ENCODE peak calls at places on chromosomes 7 and 10, in eight cellular contexts. One of them, this sample, is unnamed.
A peak's percentile ranks its signal among the peaks of the same experiment; 100 is the strongest.

GRCh38 chr7:3922175-3922635 is 621.2 kb downstream of the SDK1 start:
- DNase-seq in cardiac muscle cell: peak; percentile 37
- DNase-seq in stimulated activated CD8-positive, alpha-beta memory T cell treated with anti-CD3 and anti-CD28 coated beads, Interleukin-4, amount 100 ng/mL, for 48 hours: no peak
- DNase-seq in hippocampal formation: no peak
- DNase-seq in endothelial cell: peak; percentile 7
- DNase-seq in CD4-positive, alpha-beta memory T cell: no peak
- DNase-seq in ACHN: peak; percentile 97
- DNase-seq in mesenchymal stem cell: peak; percentile 97
- DNase-seq in this sample: peak; percentile 54

GRCh38 chr10:68082815-68083395 is 7.8 kb upstream of the HERC4 start:
- DNase-seq in cardiac muscle cell: no peak
- DNase-seq in stimulated activated CD8-positive, alpha-beta memory T cell treated with anti-CD3 and anti-CD28 coated beads, Interleukin-4, amount 100 ng/mL, for 48 hours: no peak
- DNase-seq in hippocampal formation: peak; percentile 44
- DNase-seq in endothelial cell: no peak
- DNase-seq in CD4-positive, alpha-beta memory T cell: no peak
- DNase-seq in ACHN: peak; percentile 62
- DNase-seq in mesenchymal stem cell: peak; percentile 42
- DNase-seq in this sample: no peak

GRCh38 chr7:15972767-15973362 is 286.4 kb upstream of the MEOX2 start:
- DNase-seq in cardiac muscle cell: no peak
- DNase-seq in stimulated activated CD8-positive, alpha-beta memory T cell treated with anti-CD3 and anti-CD28 coated beads, Interleukin-4, amount 100 ng/mL, for 48 hours: no peak
- DNase-seq in hippocampal formation: no peak
- DNase-seq in endothelial cell: no peak
- DNase-seq in CD4-positive, alpha-beta memory T cell: no peak
- DNase-seq in ACHN: no peak
- DNase-seq in mesenchymal stem cell: peak; percentile 54
- DNase-seq in this sample: no peak

GRCh38 chr7:4093492-4093891 is 588.6 kb upstream of the FOXK1 start:
- DNase-seq in cardiac muscle cell: no peak
- DNase-seq in stimulated activated CD8-positive, alpha-beta memory T cell treated with anti-CD3 and anti-CD28 coated beads, Interleukin-4, amount 100 ng/mL, for 48 hours: no peak
- DNase-seq in hippocampal formation: no peak
- DNase-seq in endothelial cell: no peak
- DNase-seq in CD4-positive, alpha-beta memory T cell: no peak
- DNase-seq in ACHN: no peak
- DNase-seq in mesenchymal stem cell: no peak
- DNase-seq in this sample: no peak

GRCh38 chr10:70564901-70565351 is 37.6 kb downstream of the PRF1 start:
- DNase-seq in cardiac muscle cell: no peak
- DNase-seq in stimulated activated CD8-positive, alpha-beta memory T cell treated with anti-CD3 and anti-CD28 coated beads, Interleukin-4, amount 100 ng/mL, for 48 hours: no peak
- DNase-seq in hippocampal formation: no peak
- DNase-seq in endothelial cell: no peak
- DNase-seq in CD4-positive, alpha-beta memory T cell: no peak
- DNase-seq in ACHN: no peak
- DNase-seq in mesenchymal stem cell: no peak
- DNase-seq in this sample: no peak

GRCh38 chr7:38274927-38275326 is 1.5 kb upstream of the TARP start:
- DNase-seq in cardiac muscle cell: no peak
- DNase-seq in stimulated activated CD8-positive, alpha-beta memory T cell treated with anti-CD3 and anti-CD28 coated beads, Interleukin-4, amount 100 ng/mL, for 48 hours: no peak
- DNase-seq in hippocampal formation: no peak
- DNase-seq in endothelial cell: no peak
- DNase-seq in CD4-positive, alpha-beta memory T cell: no peak
- DNase-seq in ACHN: no peak
- DNase-seq in mesenchymal stem cell: no peak
- DNase-seq in this sample: no peak

GRCh38 chr7:24729365-24730017 is 27.8 kb downstream of the GSDME start:
- DNase-seq in cardiac muscle cell: no peak
- DNase-seq in stimulated activated CD8-positive, alpha-beta memory T cell treated with anti-CD3 and anti-CD28 coated beads, Interleukin-4, amount 100 ng/mL, for 48 hours: no peak
- DNase-seq in hippocampal formation: no peak
- DNase-seq in endothelial cell: no peak
- DNase-seq in CD4-positive, alpha-beta memory T cell: no peak
- DNase-seq in ACHN: peak; percentile 20
- DNase-seq in mesenchymal stem cell: no peak
- DNase-seq in this sample: no peak

GRCh38 chr7:136957391-136957790 is 88.9 kb downstream of the CHRM2 start:
- DNase-seq in cardiac muscle cell: no peak
- DNase-seq in stimulated activated CD8-positive, alpha-beta memory T cell treated with anti-CD3 and anti-CD28 coated beads, Interleukin-4, amount 100 ng/mL, for 48 hours: no peak
- DNase-seq in hippocampal formation: no peak
- DNase-seq in endothelial cell: no peak
- DNase-seq in CD4-positive, alpha-beta memory T cell: no peak
- DNase-seq in ACHN: no peak
- DNase-seq in mesenchymal stem cell: peak; percentile 71
- DNase-seq in this sample: no peak

GRCh38 chr7:2774935-2775334 is 69.2 kb downstream of the GNA12 start:
- DNase-seq in cardiac muscle cell: no peak
- DNase-seq in stimulated activated CD8-positive, alpha-beta memory T cell treated with anti-CD3 and anti-CD28 coated beads, Interleukin-4, amount 100 ng/mL, for 48 hours: no peak
- DNase-seq in hippocampal formation: no peak
- DNase-seq in endothelial cell: no peak
- DNase-seq in CD4-positive, alpha-beta memory T cell: no peak
- DNase-seq in ACHN: no peak
- DNase-seq in mesenchymal stem cell: no peak
- DNase-seq in this sample: no peak

GRCh38 chr7:80387634-80388033 is 124.2 kb downstream of the GNAT3 start:
- DNase-seq in cardiac muscle cell: no peak
- DNase-seq in stimulated activated CD8-positive, alpha-beta memory T cell treated with anti-CD3 and anti-CD28 coated beads, Interleukin-4, amount 100 ng/mL, for 48 hours: no peak
- DNase-seq in hippocampal formation: no peak
- DNase-seq in endothelial cell: no peak
- DNase-seq in CD4-positive, alpha-beta memory T cell: no peak
- DNase-seq in ACHN: no peak
- DNase-seq in mesenchymal stem cell: peak; percentile 30
- DNase-seq in this sample: no peak

GRCh38 chr10:23065549-23065948 is 29.8 kb upstream of the MSRB2 start:
- DNase-seq in cardiac muscle cell: no peak
- DNase-seq in stimulated activated CD8-positive, alpha-beta memory T cell treated with anti-CD3 and anti-CD28 coated beads, Interleukin-4, amount 100 ng/mL, for 48 hours: no peak
- DNase-seq in hippocampal formation: peak; percentile 81
- DNase-seq in endothelial cell: no peak
- DNase-seq in CD4-positive, alpha-beta memory T cell: no peak
- DNase-seq in ACHN: peak; percentile 52
- DNase-seq in mesenchymal stem cell: no peak
- DNase-seq in this sample: peak; percentile 51

GRCh38 chr10:33100996-33101747 is 143.1 kb upstream of the ITGB1 start:
- DNase-seq in cardiac muscle cell: no peak
- DNase-seq in stimulated activated CD8-positive, alpha-beta memory T cell treated with anti-CD3 and anti-CD28 coated beads, Interleukin-4, amount 100 ng/mL, for 48 hours: no peak
- DNase-seq in hippocampal formation: no peak
- DNase-seq in endothelial cell: no peak
- DNase-seq in CD4-positive, alpha-beta memory T cell: no peak
- DNase-seq in ACHN: no peak
- DNase-seq in mesenchymal stem cell: no peak
- DNase-seq in this sample: no peak

GRCh38 chr7:20260219-20260618 is 43.0 kb upstream of the MACC1 start:
- DNase-seq in cardiac muscle cell: no peak
- DNase-seq in stimulated activated CD8-positive, alpha-beta memory T cell treated with anti-CD3 and anti-CD28 coated beads, Interleukin-4, amount 100 ng/mL, for 48 hours: no peak
- DNase-seq in hippocampal formation: no peak
- DNase-seq in endothelial cell: no peak
- DNase-seq in CD4-positive, alpha-beta memory T cell: no peak
- DNase-seq in ACHN: no peak
- DNase-seq in mesenchymal stem cell: no peak
- DNase-seq in this sample: no peak

GRCh38 chr7:117098457-117098856 is 145.2 kb downstream of the ST7 start:
- DNase-seq in cardiac muscle cell: no peak
- DNase-seq in stimulated activated CD8-positive, alpha-beta memory T cell treated with anti-CD3 and anti-CD28 coated beads, Interleukin-4, amount 100 ng/mL, for 48 hours: no peak
- DNase-seq in hippocampal formation: no peak
- DNase-seq in endothelial cell: no peak
- DNase-seq in CD4-positive, alpha-beta memory T cell: no peak
- DNase-seq in ACHN: no peak
- DNase-seq in mesenchymal stem cell: peak; percentile 73
- DNase-seq in this sample: no peak

GRCh38 chr10:24544776-24545175 is 178.9 kb downstream of the ARHGAP21 start:
- DNase-seq in cardiac muscle cell: no peak
- DNase-seq in stimulated activated CD8-positive, alpha-beta memory T cell treated with anti-CD3 and anti-CD28 coated beads, Interleukin-4, amount 100 ng/mL, for 48 hours: no peak
- DNase-seq in hippocampal formation: no peak
- DNase-seq in endothelial cell: no peak
- DNase-seq in CD4-positive, alpha-beta memory T cell: no peak
- DNase-seq in ACHN: no peak
- DNase-seq in mesenchymal stem cell: no peak
- DNase-seq in this sample: no peak